ENCODE peak calls at places on chromosomes 12 and 14, in six cellular contexts. One of them, this sample, is unnamed.

GRCh38 chr12:131242741-131243496 is 289.2 kb downstream of the ADGRD1 start:
- DNase-seq in heart right ventricle: no peak
- DNase-seq in fibroblast of lung: no peak
- DNase-seq in BJ: no peak
- DNase-seq in neural progenitor cell: peak
- DNase-seq in PC-9: no peak
- DNase-seq in this sample: no peak

GRCh38 chr14:34465069-34465859 is 3.2 kb upstream of the SPTSSA start:
- DNase-seq in PC-9: no peak
- DNase-seq in neural progenitor cell: peak
- DNase-seq in fibroblast of lung: peak
- DNase-seq in heart right ventricle: no peak
- DNase-seq in BJ: no peak
- DNase-seq in this sample: no peak

GRCh38 chr14:67532998-67533753 is at the start of gene PLEKHH1:
- DNase-seq in fibroblast of lung: peak
- DNase-seq in neural progenitor cell: peak
- DNase-seq in PC-9: peak
- DNase-seq in BJ: no peak
- DNase-seq in heart right ventricle: peak
- DNase-seq in this sample: no peak

GRCh38 chr14:77890873-77891272 is 91.0 kb downstream of the ADCK1 start:
- DNase-seq in neural progenitor cell: no peak
- DNase-seq in fibroblast of lung: no peak
- DNase-seq in BJ: no peak
- DNase-seq in heart right ventricle: no peak
- DNase-seq in PC-9: no peak
- DNase-seq in this sample: no peak

GRCh38 chr12:26124491-26125450 is at the start of gene BHLHE41:
- DNase-seq in BJ: no peak
- DNase-seq in PC-9: peak
- DNase-seq in heart right ventricle: peak
- DNase-seq in fibroblast of lung: peak
- DNase-seq in neural progenitor cell: peak
- DNase-seq in this sample: no peak

GRCh38 chr12:76449572-76449971 is 101.4 kb upstream of the BBS10 start:
- DNase-seq in neural progenitor cell: no peak
- DNase-seq in fibroblast of lung: peak
- DNase-seq in PC-9: no peak
- DNase-seq in BJ: no peak
- DNase-seq in heart right ventricle: no peak
- DNase-seq in this sample: no peak

GRCh38 chr12:80509781-80510556 is 65.9 kb downstream of the PTPRQ start:
- DNase-seq in fibroblast of lung: peak
- DNase-seq in neural progenitor cell: no peak
- DNase-seq in BJ: peak
- DNase-seq in heart right ventricle: no peak
- DNase-seq in PC-9: no peak
- DNase-seq in this sample: no peak

GRCh38 chr14:90060312-90060964 is 1.4 kb upstream of the KCNK13 start:
- DNase-seq in BJ: no peak
- DNase-seq in heart right ventricle: no peak
- DNase-seq in neural progenitor cell: peak
- DNase-seq in fibroblast of lung: peak
- DNase-seq in PC-9: no peak
- DNase-seq in this sample: no peak

GRCh38 chr12:124506145-124506831 is 61.1 kb downstream of the NCOR2 start:
- DNase-seq in fibroblast of lung: no peak
- DNase-seq in heart right ventricle: peak
- DNase-seq in neural progenitor cell: peak
- DNase-seq in PC-9: no peak
- DNase-seq in BJ: peak
- DNase-seq in this sample: no peak

GRCh38 chr12:124613151-124613585 is 45.8 kb upstream of the NCOR2 start:
- DNase-seq in heart right ventricle: no peak
- DNase-seq in PC-9: peak
- DNase-seq in fibroblast of lung: peak
- DNase-seq in BJ: no peak
- DNase-seq in neural progenitor cell: no peak
- DNase-seq in this sample: no peak

GRCh38 chr14:65296402-65296801 is 116.1 kb upstream of the FUT8 start:
- DNase-seq in BJ: no peak
- DNase-seq in neural progenitor cell: no peak
- DNase-seq in PC-9: no peak
- DNase-seq in heart right ventricle: no peak
- DNase-seq in fibroblast of lung: no peak
- DNase-seq in this sample: no peak

GRCh38 chr14:23630687-23631086 is 5.5 kb upstream of the DHRS2 start:
- DNase-seq in heart right ventricle: no peak
- DNase-seq in neural progenitor cell: no peak
- DNase-seq in BJ: no peak
- DNase-seq in PC-9: no peak
- DNase-seq in fibroblast of lung: no peak
- DNase-seq in this sample: no peak

GRCh38 chr12:119715268-119715620 is 47.3 kb downstream of the PRKAB1 start:
- DNase-seq in neural progenitor cell: no peak
- DNase-seq in heart right ventricle: no peak
- DNase-seq in PC-9: no peak
- DNase-seq in BJ: no peak
- DNase-seq in fibroblast of lung: peak
- DNase-seq in this sample: no peak

GRCh38 chr14:105894125-105894977 is 368.0 kb downstream of the TMEM121 start:
- DNase-seq in neural progenitor cell: no peak
- DNase-seq in PC-9: no peak
- DNase-seq in heart right ventricle: no peak
- DNase-seq in fibroblast of lung: no peak
- DNase-seq in BJ: no peak
- DNase-seq in this sample: no peak

GRCh38 chr14:87896393-87897380 is 96.3 kb downstream of the GALC start:
- DNase-seq in PC-9: no peak
- DNase-seq in fibroblast of lung: peak
- DNase-seq in BJ: no peak
- DNase-seq in heart right ventricle: peak
- DNase-seq in neural progenitor cell: peak
- DNase-seq in this sample: no peak

GRCh38 chr12:1592444-1593231 is 1.7 kb downstream of the FBXL14 start:
- DNase-seq in BJ: no peak
- DNase-seq in neural progenitor cell: peak
- DNase-seq in heart right ventricle: peak
- DNase-seq in PC-9: peak
- DNase-seq in fibroblast of lung: peak
- DNase-seq in this sample: no peak

GRCh38 chr14:22962061-22962676 is 5.3 kb upstream of the HAUS4 start:
- DNase-seq in neural progenitor cell: no peak
- DNase-seq in BJ: no peak
- DNase-seq in PC-9: no peak
- DNase-seq in fibroblast of lung: no peak
- DNase-seq in heart right ventricle: no peak
- DNase-seq in this sample: no peak

GRCh38 chr14:102878174-102878969 is 44.1 kb upstream of the AMN start:
- DNase-seq in PC-9: peak
- DNase-seq in fibroblast of lung: no peak
- DNase-seq in neural progenitor cell: no peak
- DNase-seq in BJ: no peak
- DNase-seq in heart right ventricle: no peak
- DNase-seq in this sample: no peak

GRCh38 chr12:114697741-114698565 is 14.0 kb upstream of the TBX3 start:
- DNase-seq in BJ: no peak
- DNase-seq in PC-9: no peak
- DNase-seq in heart right ventricle: no peak
- DNase-seq in fibroblast of lung: peak
- DNase-seq in neural progenitor cell: peak
- DNase-seq in this sample: no peak

GRCh38 chr14:76909266-76909665 is 83.1 kb downstream of the LRRC74A start:
- DNase-seq in fibroblast of lung: no peak
- DNase-seq in heart right ventricle: no peak
- DNase-seq in neural progenitor cell: no peak
- DNase-seq in PC-9: no peak
- DNase-seq in BJ: no peak
- DNase-seq in this sample: no peak

GRCh38 chr14:36518586-36519430 is 1.2 kb downstream of the NKX2-1 start:
- DNase-seq in BJ: no peak
- DNase-seq in heart right ventricle: no peak
- DNase-seq in neural progenitor cell: peak
- DNase-seq in PC-9: no peak
- DNase-seq in fibroblast of lung: no peak
- DNase-seq in this sample: peak

GRCh38 chr12:122093098-122093883 is 14.7 kb downstream of the MLXIP start:
- DNase-seq in fibroblast of lung: no peak
- DNase-seq in BJ: no peak
- DNase-seq in neural progenitor cell: no peak
- DNase-seq in heart right ventricle: no peak
- DNase-seq in PC-9: no peak
- DNase-seq in this sample: no peak

GRCh38 chr14:104844306-104845032 is 20.6 kb upstream of the CEP170B start:
- DNase-seq in PC-9: no peak
- DNase-seq in BJ: no peak
- DNase-seq in heart right ventricle: no peak
- DNase-seq in neural progenitor cell: peak
- DNase-seq in fibroblast of lung: no peak
- DNase-seq in this sample: no peak

GRCh38 chr12:128091931-128092330 is 175.0 kb upstream of the TMEM132C start:
- DNase-seq in BJ: no peak
- DNase-seq in neural progenitor cell: no peak
- DNase-seq in heart right ventricle: no peak
- DNase-seq in fibroblast of lung: no peak
- DNase-seq in PC-9: no peak
- DNase-seq in this sample: peak

GRCh38 chr12:107619831-107620230 is 65.8 kb upstream of the PWP1 start:
- DNase-seq in heart right ventricle: no peak
- DNase-seq in neural progenitor cell: no peak
- DNase-seq in BJ: no peak
- DNase-seq in PC-9: no peak
- DNase-seq in fibroblast of lung: no peak
- DNase-seq in this sample: no peak

GRCh38 chr12:119008691-119009221 is 27.4 kb downstream of the SRRM4 start:
- DNase-seq in neural progenitor cell: peak
- DNase-seq in fibroblast of lung: no peak
- DNase-seq in PC-9: no peak
- DNase-seq in heart right ventricle: no peak
- DNase-seq in BJ: no peak
- DNase-seq in this sample: peak

GRCh38 chr12:68109444-68110217 is 49.9 kb downstream of the IFNG start:
- DNase-seq in fibroblast of lung: no peak
- DNase-seq in heart right ventricle: no peak
- DNase-seq in neural progenitor cell: no peak
- DNase-seq in PC-9: no peak
- DNase-seq in BJ: no peak
- DNase-seq in this sample: no peak

GRCh38 chr14:102516531-102517411 is 7.2 kb upstream of the ANKRD9 start:
- DNase-seq in heart right ventricle: no peak
- DNase-seq in BJ: no peak
- DNase-seq in neural progenitor cell: peak
- DNase-seq in PC-9: peak
- DNase-seq in fibroblast of lung: no peak
- DNase-seq in this sample: peak

DNA sequence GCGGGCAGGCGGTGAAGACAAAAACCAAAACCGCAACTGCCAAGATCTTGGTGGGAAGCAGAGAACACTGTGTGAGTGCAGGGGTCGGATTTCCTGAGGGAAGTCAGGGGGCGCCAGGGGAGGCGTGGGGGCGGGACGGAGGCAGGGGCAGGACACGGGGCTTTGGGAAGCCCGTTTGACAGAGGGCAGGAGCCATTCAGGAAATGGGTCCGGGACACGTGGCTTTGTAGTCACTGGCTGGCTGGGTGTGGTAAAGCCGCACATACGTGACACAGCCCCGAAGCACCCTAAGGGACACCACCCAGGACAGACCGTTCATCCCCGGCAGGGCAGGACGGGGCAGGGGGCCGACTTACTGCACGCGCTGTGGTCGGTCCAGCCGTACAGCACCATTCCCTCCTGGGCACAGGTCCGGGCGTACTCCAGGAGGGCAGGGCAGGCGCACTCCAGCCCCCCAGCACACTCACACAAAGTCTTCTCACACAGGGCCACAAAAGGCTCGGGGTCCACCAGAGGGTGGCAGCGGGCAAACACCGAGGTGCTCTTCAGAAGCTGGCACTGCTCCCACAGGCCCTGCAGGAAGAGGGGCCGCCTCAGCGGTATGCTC is 49.4 kb downstream of the VWF start:
- DNase-seq in PC-9: no peak
- DNase-seq in fibroblast of lung: no peak
- DNase-seq in neural progenitor cell: peak
- DNase-seq in BJ: no peak
- DNase-seq in heart right ventricle: peak
- DNase-seq in this sample: no peak
- TF ChIP-seq CTCF in PC-9: no peak
- TF ChIP-seq CTCF in fibroblast of lung: no peak
- TF ChIP-seq CTCF in neural progenitor cell: no peak
- TF ChIP-seq CTCF in BJ: no peak
- TF ChIP-seq CTCF in heart right ventricle: no peak
- TF ChIP-seq CTCF in this sample: no peak

DNA sequence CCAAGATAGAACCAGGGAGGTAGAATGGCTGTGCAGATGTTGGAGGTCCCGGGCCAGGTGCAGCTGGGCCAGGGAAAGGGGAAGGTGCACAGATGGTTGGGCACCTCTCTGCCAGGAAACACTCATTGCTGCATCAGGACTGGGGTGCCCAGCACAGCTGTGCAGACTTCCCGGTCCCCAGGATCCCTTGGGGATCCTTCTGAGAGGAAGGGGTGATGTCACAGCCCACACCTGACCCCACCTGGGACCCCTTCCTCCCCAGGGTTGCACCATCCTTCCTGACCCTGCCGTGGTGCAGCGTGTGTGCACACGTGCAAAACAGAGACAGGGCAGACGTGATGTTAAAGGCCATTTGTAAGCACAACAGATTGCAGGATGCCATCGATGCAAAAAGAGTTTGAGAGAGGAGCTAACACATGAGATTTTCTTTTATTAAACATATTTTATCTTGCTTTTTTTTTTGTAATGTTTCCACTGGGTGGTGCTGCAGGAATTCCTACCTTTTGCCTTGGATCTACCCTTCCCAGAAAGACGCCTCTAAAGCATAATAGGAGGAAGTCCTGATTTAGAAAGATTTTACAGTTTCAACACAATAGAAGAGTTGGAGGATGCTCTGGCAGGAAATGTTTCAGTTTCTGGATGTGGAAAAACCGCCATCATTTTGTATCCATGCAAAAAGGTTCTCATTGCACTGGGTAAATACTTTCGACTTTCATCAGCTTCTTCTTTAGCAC is 14.8 kb downstream of the ELK3 start:
- DNase-seq in heart right ventricle: no peak
- DNase-seq in BJ: no peak
- DNase-seq in neural progenitor cell: no peak
- DNase-seq in PC-9: no peak
- DNase-seq in fibroblast of lung: no peak
- DNase-seq in this sample: no peak
- TF ChIP-seq CTCF in heart right ventricle: no peak
- TF ChIP-seq CTCF in BJ: no peak
- TF ChIP-seq CTCF in neural progenitor cell: peak
- TF ChIP-seq CTCF in PC-9: no peak
- TF ChIP-seq CTCF in fibroblast of lung: peak
- TF ChIP-seq CTCF in this sample: peak

GRCh38 chr12:50584135-50584534 is 79.3 kb downstream of the DIP2B start:
- DNase-seq in neural progenitor cell: no peak
- DNase-seq in heart right ventricle: no peak
- DNase-seq in PC-9: no peak
- DNase-seq in fibroblast of lung: no peak
- DNase-seq in BJ: no peak
- DNase-seq in this sample: no peak
- TF ChIP-seq CTCF in neural progenitor cell: no peak
- TF ChIP-seq CTCF in heart right ventricle: no peak
- TF ChIP-seq CTCF in PC-9: no peak
- TF ChIP-seq CTCF in fibroblast of lung: no peak
- TF ChIP-seq CTCF in BJ: no peak
- TF ChIP-seq CTCF in this sample: no peak

GRCh38 chr12:105288311-105288996 is 42.0 kb upstream of the C12orf75 start:
- DNase-seq in PC-9: no peak
- DNase-seq in fibroblast of lung: no peak
- DNase-seq in BJ: no peak
- DNase-seq in neural progenitor cell: no peak
- DNase-seq in heart right ventricle: no peak
- DNase-seq in this sample: no peak
- TF ChIP-seq CTCF in PC-9: no peak
- TF ChIP-seq CTCF in fibroblast of lung: no peak
- TF ChIP-seq CTCF in BJ: no peak
- TF ChIP-seq CTCF in neural progenitor cell: no peak
- TF ChIP-seq CTCF in heart right ventricle: no peak
- TF ChIP-seq CTCF in this sample: no peak

This sample was measured in osteocyte.